ENCODE peak calls at places on chromosomes 13 and 19, in five cellular contexts. N is small intestine; Z is CD8-positive, alpha-beta memory T cell; W is erythroblast; G is left colon. K is an unnamed sample.

GRCh38 chr19:7787141-7787540 is 24.1 kb downstream of the CLEC4M start:
- DNase-seq in N (no peak), Z (no peak), W (no peak), G (no peak), K (no peak)

GRCh38 chr13:40433577-40433976 is 232.9 kb downstream of the FOXO1 start:
- DNase-seq in N (peak), Z (peak), W (no peak), G (no peak), K (peak)

GRCh38 chr19:58279042-58279924 is 528 bp downstream of the ZNF8 start:
- DNase-seq in N (peak), Z (peak), W (peak), G (peak), K (peak)

GRCh38 chr19:19280561-19280960 is 7.5 kb upstream of the TM6SF2 start:
- DNase-seq in N (no peak), Z (no peak), W (no peak), G (no peak), K (no peak)

GRCh38 chr19:40610396-40611064 is 9.4 kb downstream of the LTBP4 start:
- DNase-seq in N (peak), Z (peak), W (peak), G (peak), K (peak)

GRCh38 chr19:21202865-21203494 is 61.1 kb downstream of the ZNF431 start:
- DNase-seq in N (no peak), Z (no peak), W (peak), G (no peak), K (peak)

GRCh38 chr13:20525144-20525600 is 485 bp downstream of the CRYL1 start:
- DNase-seq in N (peak), Z (peak), W (peak), G (peak), K (no peak)

GRCh38 chr13:48505597-48506091 is 27.2 kb downstream of the RCBTB2 start:
- DNase-seq in N (peak), Z (peak), W (no peak), G (peak), K (peak)

GRCh38 chr13:97460853-97461252 is 26.9 kb downstream of the RAP2A start:
- DNase-seq in N (no peak), Z (no peak), W (no peak), G (no peak), K (no peak)

GRCh38 chr19:46818812-46819211 is 30.4 kb upstream of the SLC1A5 start:
- DNase-seq in N (no peak), Z (no peak), W (peak), G (no peak), K (peak)

GRCh38 chr19:15047680-15048079 is 1.6 kb upstream of the CASP14 start:
- DNase-seq in N (no peak), Z (no peak), W (no peak), G (no peak), K (no peak)

GRCh38 chr13:98730441-98730840 is 22.0 kb downstream of the SLC15A1 start:
- DNase-seq in N (no peak), Z (no peak), W (no peak), G (no peak), K (no peak)

GRCh38 chr19:19460761-19461265 is 54.5 kb downstream of the TSSK6 start:
- DNase-seq in N (peak), Z (peak), W (no peak), G (no peak), K (no peak)

GRCh38 chr19:13163609-13164364 is 13.6 kb downstream of the IER2 start:
- DNase-seq in N (peak), Z (peak), W (peak), G (peak), K (peak)

GRCh38 chr13:98839826-98840769 is 87.6 kb upstream of the SLC15A1 start:
- DNase-seq in N (peak), Z (no peak), W (peak), G (no peak), K (peak)

GRCh38 chr13:30463820-30464495 is 1.8 kb downstream of the HMGB1 start:
- DNase-seq in N (peak), Z (peak), W (peak), G (peak), K (peak)

GRCh38 chr13:40445557-40445990 is 220.9 kb downstream of the FOXO1 start:
- DNase-seq in N (no peak), Z (no peak), W (no peak), G (peak), K (peak)

GRCh38 chr13:41060723-41061074 is 610 bp upstream of the WBP4 start:
- DNase-seq in N (no peak), Z (peak), W (peak), G (peak), K (peak)

GRCh38 chr19:6103217-6103644 is 7.1 kb downstream of the RFX2 start:
- DNase-seq in N (no peak), Z (no peak), W (no peak), G (peak), K (no peak)

GRCh38 chr19:23932878-23933277 is 18.2 kb downstream of the ZNF726 start:
- DNase-seq in N (no peak), Z (no peak), W (no peak), G (no peak), K (no peak)

GRCh38 chr13:48334534-48335127 is 31.1 kb downstream of the RB1 start:
- DNase-seq in N (peak), Z (no peak), W (peak), G (no peak), K (peak)

GRCh38 chr13:80497978-80498377 is 157.1 kb upstream of the SPRY2 start:
- DNase-seq in N (no peak), Z (no peak), W (no peak), G (no peak), K (no peak)

GRCh38 chr13:47289578-47289977 is 392.7 kb upstream of the HTR2A start:
- DNase-seq in N (no peak), Z (no peak), W (no peak), G (no peak), K (no peak)

GRCh38 chr13:93956416-93956815 is 523.1 kb downstream of the DCT start:
- DNase-seq in N (no peak), Z (no peak), W (no peak), G (no peak), K (no peak)

GRCh38 chr13:25085125-25085742 is 10.7 kb upstream of the PABPC3 start:
- DNase-seq in N (peak), Z (no peak), W (peak), G (no peak), K (peak)

GRCh38 chr19:28960586-28960985 is 252.4 kb downstream of the UQCRFS1 start:
- DNase-seq in N (no peak), Z (no peak), W (no peak), G (no peak), K (no peak)

K was measured in NAMALWA.